ENCODE peak calls at places on chromosomes 2 and 18, in ten cellular contexts. B, V, Q, E, G, I, X, J, T and L are unnamed samples.

GRCh38 chr2:218964041-218964771 is 4.7 kb downstream of the CDK5R2 start:
- DNase-seq in B (peak; percentile 48), V (no peak), Q (peak; percentile 87), E (peak; percentile 59), G (peak; percentile 58), I (peak; percentile 94), X (peak; percentile 17), J (no peak), T (no peak), L (no peak)

GRCh38 chr2:166282178-166282577 is 93.6 kb downstream of the SCN9A start:
- DNase-seq in B (no peak), V (no peak), Q (no peak), E (no peak), G (no peak), I (no peak), X (no peak), J (no peak), T (no peak), L (no peak)

GRCh38 chr2:169716229-169716886 is 17.3 kb upstream of the KLHL23 start:
- DNase-seq in B (no peak), V (no peak), Q (no peak), E (peak; percentile 87), G (peak; percentile 51), I (peak; percentile 91), X (no peak), J (no peak), T (no peak), L (no peak)

GRCh38 chr2:20040489-20041172 is 10.8 kb downstream of the LAPTM4A start:
- DNase-seq in B (no peak), V (no peak), Q (no peak), E (no peak), G (no peak), I (peak; percentile 64), X (no peak), J (no peak), T (no peak), L (no peak)

GRCh38 chr2:201195329-201195728 is 12.4 kb downstream of the CASP10 start:
- DNase-seq in B (no peak), V (no peak), Q (no peak), E (no peak), G (no peak), I (no peak), X (no peak), J (no peak), T (no peak), L (no peak)

GRCh38 chr2:167440382-167440781 is 552.1 kb downstream of the XIRP2 start:
- DNase-seq in B (no peak), V (no peak), Q (no peak), E (no peak), G (no peak), I (no peak), X (no peak), J (no peak), T (no peak), L (no peak)

GRCh38 chr2:205637779-205638503 is 44.4 kb upstream of the NRP2 start:
- DNase-seq in B (no peak), V (no peak), Q (no peak), E (no peak), G (peak; percentile 63), I (no peak), X (no peak), J (no peak), T (no peak), L (no peak)

GRCh38 chr18:5519448-5520362 is 24.1 kb downstream of the EPB41L3 start:
- DNase-seq in B (peak; percentile 16), V (no peak), Q (no peak), E (no peak), G (no peak), I (peak; percentile 60), X (no peak), J (no peak), T (no peak), L (no peak)

GRCh38 chr18:58661423-58661822 is 9.8 kb upstream of the MALT1 start:
- DNase-seq in B (peak; percentile 13), V (no peak), Q (no peak), E (peak; percentile 19), G (no peak), I (no peak), X (no peak), J (no peak), T (peak; percentile 20), L (no peak)

GRCh38 chr2:128236491-128237035 is 82.1 kb downstream of the HS6ST1 start:
- DNase-seq in B (no peak), V (no peak), Q (no peak), E (peak; percentile 37), G (peak; percentile 54), I (peak; percentile 91), X (no peak), J (no peak), T (no peak), L (peak; percentile 72)

GRCh38 chr2:53985646-53986045 is 14.9 kb upstream of the PSME4 start:
- DNase-seq in B (no peak), V (no peak), Q (no peak), E (no peak), G (peak; percentile 52), I (no peak), X (no peak), J (no peak), T (no peak), L (no peak)

GRCh38 chr2:111705711-111706323 is 178.2 kb downstream of the ANAPC1 start:
- DNase-seq in B (peak; percentile 90), V (peak; percentile 35), Q (peak; percentile 45), E (peak; percentile 75), G (peak; percentile 90), I (peak; percentile 95), X (no peak), J (no peak), T (no peak), L (peak; percentile 96)

GRCh38 chr2:53793261-53793660 is 6.4 kb downstream of the ERLEC1 start:
- DNase-seq in B (no peak), V (no peak), Q (no peak), E (no peak), G (no peak), I (no peak), X (no peak), J (no peak), T (no peak), L (no peak)

GRCh38 chr18:35022430-35023001 is 18.7 kb upstream of the MAPRE2 start:
- DNase-seq in B (no peak), V (no peak), Q (no peak), E (no peak), G (no peak), I (no peak), X (no peak), J (no peak), T (no peak), L (no peak)

GRCh38 chr2:172974762-172975161 is 100.9 kb upstream of the MAP3K20 start:
- DNase-seq in B (no peak), V (no peak), Q (no peak), E (no peak), G (no peak), I (no peak), X (no peak), J (no peak), T (no peak), L (no peak)

GRCh38 chr2:233242231-233242917 is 9.1 kb upstream of the ATG16L1 start:
- DNase-seq in B (no peak), V (no peak), Q (no peak), E (no peak), G (no peak), I (peak; percentile 19), X (peak; percentile 34), J (no peak), T (no peak), L (no peak)

GRCh38 chr18:12946549-12947354 is 1.1 kb upstream of the SEH1L start:
- DNase-seq in B (peak; percentile 73), V (no peak), Q (peak; percentile 58), E (peak; percentile 82), G (peak; percentile 80), I (peak; percentile 83), X (peak; percentile 64), J (no peak), T (peak; percentile 69), L (peak; percentile 80)
- H3K4me3 ChIP-seq in B (peak overlapping the region; percentile 56), V (peak overlapping the region; percentile 73), Q (peak overlapping the region; percentile 85), E (peak overlapping the region; percentile 90), G (peak overlapping the region; percentile 94), I (peak overlapping the region; percentile 95), X (peak overlapping the region; percentile 42), J (peak overlapping the region; percentile 56), T (peak overlapping the region; percentile 40), L (peak overlapping the region; percentile 77)

DNA sequence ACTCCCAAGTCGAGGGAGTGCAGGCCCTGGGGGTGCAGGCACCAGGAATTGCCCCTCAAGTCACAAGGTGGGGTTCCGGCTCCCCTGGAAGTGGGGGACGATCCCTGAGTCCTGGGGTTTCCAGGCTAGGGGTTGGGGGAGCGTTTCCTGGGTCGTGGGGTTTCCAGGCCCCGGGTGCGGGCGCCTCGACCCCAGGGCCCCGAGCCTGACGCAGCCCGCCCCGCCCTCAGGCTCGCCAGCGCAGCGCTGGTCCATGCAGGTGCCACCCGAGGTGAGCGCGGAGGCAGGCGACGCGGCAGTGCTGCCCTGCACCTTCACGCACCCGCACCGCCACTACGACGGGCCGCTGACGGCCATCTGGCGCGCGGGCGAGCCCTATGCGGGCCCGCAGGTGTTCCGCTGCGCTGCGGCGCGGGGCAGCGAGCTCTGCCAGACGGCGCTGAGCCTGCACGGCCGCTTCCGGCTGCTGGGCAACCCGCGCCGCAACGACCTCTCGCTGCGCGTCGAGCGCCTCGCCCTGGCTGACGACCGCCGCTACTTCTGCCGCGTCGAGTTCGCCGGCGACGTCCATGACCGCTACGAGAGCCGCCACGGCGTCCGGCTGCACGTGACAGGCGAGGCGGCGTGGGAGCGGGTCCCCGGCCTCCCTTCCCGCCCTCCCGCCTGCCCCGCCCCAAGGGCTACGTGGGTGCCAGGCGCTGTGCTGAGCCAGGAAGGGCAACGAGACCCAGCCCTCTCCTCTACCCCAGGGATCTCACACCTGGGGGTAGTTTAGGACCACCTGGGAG is 12.0 kb downstream of the SIGLEC15 start:
- DNase-seq in B (peak; percentile 88), V (peak; percentile 27), Q (peak; percentile 45), E (peak; percentile 47), G (peak; percentile 90), I (peak; percentile 43), X (peak; percentile 59), J (no peak), T (peak; percentile 76), L (no peak)
- TF ChIP-seq CTCF in B (peak; percentile 41), V (no peak), Q (peak; percentile 25), E (peak; percentile 10), G (peak; percentile 59), I (no peak), X (peak; percentile 43), J (no peak), T (peak; percentile 36), L (no peak)

GRCh38 chr18:75247601-75248421 is 37.2 kb downstream of the TSHZ1 start:
- DNase-seq in B (no peak), V (no peak), Q (peak; percentile 7), E (no peak), G (no peak), I (peak; percentile 62), X (no peak), J (no peak), T (no peak), L (peak; percentile 34)
- H3K4me3 ChIP-seq in B (no peak overlapping the region), V (peak overlapping the region; percentile 36), Q (peak overlapping the region; percentile 36), E (peak overlapping the region; percentile 47), G (no peak overlapping the region), I (peak overlapping the region; percentile 45), X (no peak overlapping the region), J (peak overlapping the region; percentile 29), T (no peak overlapping the region), L (peak overlapping the region; percentile 24)

DNA sequence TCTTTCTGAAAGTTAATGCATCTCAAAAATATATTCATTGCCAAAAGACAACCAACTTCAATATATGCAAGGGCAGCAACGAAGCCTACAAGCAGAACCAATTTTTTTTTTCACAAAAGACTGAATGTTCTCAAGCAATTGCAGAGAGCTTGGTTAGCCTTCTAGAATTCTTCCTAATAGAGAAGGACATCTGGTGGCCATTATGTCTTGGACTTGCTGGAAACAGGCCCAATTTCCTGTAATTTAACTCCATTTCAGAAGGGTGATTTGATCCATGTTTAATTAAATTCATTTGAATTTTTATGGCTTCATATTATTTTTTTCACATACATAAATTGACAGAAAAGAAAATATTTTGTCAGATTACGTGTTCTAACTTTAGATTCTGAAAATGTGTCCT is 208.0 kb downstream of the TPGS2 start:
- DNase-seq in B (no peak), V (no peak), Q (no peak), E (no peak), G (no peak), I (peak; percentile 45), X (no peak), J (no peak), T (no peak), L (no peak)
- TF ChIP-seq CTCF in B (no peak), V (no peak), Q (no peak), E (no peak), G (peak; percentile 53), I (peak; percentile 27), X (no peak), J (peak; percentile 19), T (peak; percentile 9), L (no peak)